ENCODE peak calls at places on chromosomes 4 and X, in nine cellular contexts. U is cardiac muscle cell, N is left lung, L is lower lobe of right lung, V is nephron progenitor cell, H is GM12865, P is Caco-2, J is colonic mucosa, Y is lower leg skin. W is an unnamed sample.

GRCh38 chr4:39658756-39659155 is 20.1 kb upstream of the SMIM14 start:
- DNase-seq in U (no peak), N (no peak), L (no peak), V (no peak), H (no peak), P (no peak), J (no peak), Y (no peak), W (no peak)

GRCh38 chrX:154002215-154002719 is 17.4 kb downstream of the IRAK1 start:
- DNase-seq in U (peak), N (no peak), L (peak), V (no peak), H (peak), P (no peak), J (no peak), Y (no peak), W (no peak)

GRCh38 chrX:154135458-154136229 is 8.4 kb upstream of the OPN1LW start:
- DNase-seq in U (no peak), N (no peak), L (no peak), V (no peak), H (no peak), P (no peak), J (no peak), Y (no peak), W (no peak)

GRCh38 chr4:169723207-169723606 is 34.5 kb downstream of the HPF1 start:
- DNase-seq in U (peak), N (no peak), L (no peak), V (no peak), H (no peak), P (no peak), J (no peak), Y (no peak), W (no peak)

GRCh38 chrX:23766650-23767551 is 16.1 kb upstream of the SAT1 start:
- DNase-seq in U (no peak), N (no peak), L (no peak), V (peak), H (no peak), P (no peak), J (no peak), Y (no peak), W (no peak)

GRCh38 chr4:88953400-88953799 is 103.6 kb downstream of the FAM13A start:
- DNase-seq in U (peak), N (no peak), L (no peak), V (no peak), H (no peak), P (no peak), J (no peak), Y (no peak), W (no peak)

GRCh38 chrX:37509349-37509748 is 62.1 kb upstream of the LANCL3 start:
- DNase-seq in U (peak), N (no peak), L (no peak), V (no peak), H (no peak), P (no peak), J (no peak), Y (no peak), W (no peak)

GRCh38 chr4:48340276-48340904 is 939 bp upstream of the SLAIN2 start:
- DNase-seq in U (peak), N (no peak), L (peak), V (no peak), H (peak), P (no peak), J (peak), Y (no peak), W (no peak)

GRCh38 chrX:132740316-132741123 is 217.9 kb downstream of the HS6ST2 start:
- DNase-seq in U (peak), N (no peak), L (no peak), V (no peak), H (no peak), P (no peak), J (no peak), Y (no peak), W (no peak)

GRCh38 chr4:124437853-124438495 is 274.6 kb downstream of the ANKRD50 start:
- DNase-seq in U (no peak), N (no peak), L (no peak), V (no peak), H (no peak), P (no peak), J (no peak), Y (peak), W (no peak)

GRCh38 chr4:117637347-117637746 is 396.9 kb upstream of the NDST3 start:
- DNase-seq in U (no peak), N (no peak), L (no peak), V (no peak), H (no peak), P (no peak), J (no peak), Y (no peak), W (no peak)
- TF ChIP-seq CTCF in U (no peak), N (no peak), L (no peak), V (no peak), H (no peak), P (no peak), J (no peak), Y (no peak), W (no peak)

DNA sequence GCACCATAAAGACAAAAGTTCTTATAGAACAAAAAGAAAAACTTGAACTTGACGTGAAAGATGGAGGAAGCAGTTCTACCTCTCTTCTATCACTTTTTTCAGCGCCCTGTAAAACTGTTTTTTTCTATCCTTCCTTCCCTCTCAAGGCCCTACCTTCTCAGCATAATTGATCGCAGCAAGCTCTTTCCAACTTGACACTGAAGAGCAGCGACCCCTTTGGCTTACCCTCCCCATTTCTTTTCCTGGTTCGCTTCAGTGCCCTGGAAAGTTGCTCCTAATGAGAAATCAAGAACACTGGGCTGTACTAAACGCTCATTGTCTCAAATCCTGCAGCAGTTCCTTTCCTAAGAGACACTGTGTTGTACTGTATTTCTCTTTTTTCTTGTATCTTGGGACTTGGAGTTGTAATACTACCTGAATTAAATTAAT is 150.6 kb upstream of the SLC4A4 start:
- DNase-seq in U (no peak), N (no peak), L (no peak), V (peak), H (no peak), P (no peak), J (peak), Y (no peak), W (no peak)
- TF ChIP-seq CTCF in U (peak), N (no peak), L (no peak), V (no peak), H (no peak), P (peak), J (no peak), Y (no peak), W (peak)

GRCh38 chr4:81472249-81473085 is 760 bp upstream of the RASGEF1B start:
- DNase-seq in U (peak), N (no peak), L (peak), V (peak), H (peak), P (peak), J (no peak), Y (peak), W (no peak)
- TF ChIP-seq CTCF in U (peak), N (no peak), L (peak), V (no peak), H (peak), P (peak), J (no peak), Y (no peak), W (peak)

GRCh38 chrX:47080215-47080914 is 2.1 kb downstream of the RGN start:
- DNase-seq in U (no peak), N (no peak), L (no peak), V (no peak), H (no peak), P (peak), J (no peak), Y (no peak), W (no peak)

GRCh38 chrX:47080915-47081236 is 2.6 kb downstream of the RGN start:
- DNase-seq in U (no peak), N (no peak), L (no peak), V (no peak), H (no peak), P (no peak), J (no peak), Y (no peak), W (no peak)

GRCh38 chrX:47078129-47079043 is at the start of gene RGN:
- DNase-seq in U (no peak), N (no peak), L (no peak), V (peak), H (no peak), P (peak), J (peak), Y (no peak), W (no peak)
- TF ChIP-seq CTCF in U (no peak), N (no peak), L (no peak), V (no peak), H (no peak), P (no peak), J (no peak), Y (no peak), W (no peak)

W was measured in chondrocyte.